ENCODE peak calls at places on chromosomes 7 and 10, in ten cellular contexts. I is transverse colon, L is endothelial cell of umbilical vein, Y is GM12878, P is upper lobe of left lung, C is stomach, O is spleen, M is K562, D is H1, T is prostate gland. X is an unnamed sample.

GRCh38 chr7:18467011-18467410 is 28.5 kb upstream of the HDAC9 start:
- DNase-seq in I (no peak), L (no peak), Y (no peak), P (no peak), C (no peak), O (no peak), M (no peak), D (no peak), T (no peak), X (no peak)

GRCh38 chr10:52314007-52314821 is at the start of gene DKK1:
- DNase-seq in I (peak; percentile 77), L (peak; percentile 89), Y (no peak), P (peak; percentile 67), C (peak; percentile 67), O (peak; percentile 88), M (peak; percentile 14), D (peak; percentile 68), T (peak; percentile 51), X (peak; percentile 69)

GRCh38 chr10:100025528-100026070 is 15.9 kb upstream of the DNMBP start:
- DNase-seq in I (no peak), L (no peak), Y (no peak), P (no peak), C (no peak), O (no peak), M (no peak), D (no peak), T (no peak), X (no peak)

GRCh38 chr10:124062390-124062789 is 31.0 kb downstream of the CHST15 start:
- DNase-seq in I (no peak), L (no peak), Y (no peak), P (no peak), C (no peak), O (no peak), M (no peak), D (no peak), T (no peak), X (no peak)

GRCh38 chr10:28586176-28586575 is 53.3 kb downstream of the WAC start:
- DNase-seq in I (no peak), L (no peak), Y (no peak), P (no peak), C (no peak), O (no peak), M (no peak), D (no peak), T (no peak), X (no peak)

GRCh38 chr10:5971886-5972285 is 5.5 kb downstream of the IL15RA start:
- DNase-seq in I (no peak), L (no peak), Y (no peak), P (no peak), C (no peak), O (no peak), M (no peak), D (no peak), T (no peak), X (peak; percentile 56)

GRCh38 chr7:92753614-92754013 is 82.8 kb downstream of the CDK6 start:
- DNase-seq in I (no peak), L (no peak), Y (no peak), P (no peak), C (no peak), O (no peak), M (no peak), D (no peak), T (no peak), X (no peak)

GRCh38 chr7:155787171-155787851 is 25.0 kb downstream of the SHH start:
- DNase-seq in I (no peak), L (no peak), Y (no peak), P (no peak), C (no peak), O (peak; percentile 69), M (no peak), D (no peak), T (no peak), X (peak; percentile 52)

GRCh38 chr7:27099839-27100225 is 2.7 kb downstream of the HOXA2 start:
- DNase-seq in I (no peak), L (peak; percentile 52), Y (no peak), P (no peak), C (no peak), O (no peak), M (no peak), D (no peak), T (no peak), X (no peak)

GRCh38 chr7:27101906-27102577 is 441 bp downstream of the HOXA2 start:
- DNase-seq in I (no peak), L (no peak), Y (no peak), P (no peak), C (no peak), O (no peak), M (no peak), D (no peak), T (no peak), X (peak; percentile 74)

GRCh38 chr7:27100601-27101187 is 1.8 kb downstream of the HOXA2 start:
- DNase-seq in I (no peak), L (peak; percentile 73), Y (no peak), P (no peak), C (no peak), O (no peak), M (no peak), D (no peak), T (no peak), X (no peak)

GRCh38 chr7:27102578-27103442 is at the start of gene HOXA2:
- DNase-seq in I (peak; percentile 56), L (peak; percentile 86), Y (no peak), P (no peak), C (no peak), O (no peak), M (no peak), D (no peak), T (no peak), X (peak; percentile 78)

DNA sequence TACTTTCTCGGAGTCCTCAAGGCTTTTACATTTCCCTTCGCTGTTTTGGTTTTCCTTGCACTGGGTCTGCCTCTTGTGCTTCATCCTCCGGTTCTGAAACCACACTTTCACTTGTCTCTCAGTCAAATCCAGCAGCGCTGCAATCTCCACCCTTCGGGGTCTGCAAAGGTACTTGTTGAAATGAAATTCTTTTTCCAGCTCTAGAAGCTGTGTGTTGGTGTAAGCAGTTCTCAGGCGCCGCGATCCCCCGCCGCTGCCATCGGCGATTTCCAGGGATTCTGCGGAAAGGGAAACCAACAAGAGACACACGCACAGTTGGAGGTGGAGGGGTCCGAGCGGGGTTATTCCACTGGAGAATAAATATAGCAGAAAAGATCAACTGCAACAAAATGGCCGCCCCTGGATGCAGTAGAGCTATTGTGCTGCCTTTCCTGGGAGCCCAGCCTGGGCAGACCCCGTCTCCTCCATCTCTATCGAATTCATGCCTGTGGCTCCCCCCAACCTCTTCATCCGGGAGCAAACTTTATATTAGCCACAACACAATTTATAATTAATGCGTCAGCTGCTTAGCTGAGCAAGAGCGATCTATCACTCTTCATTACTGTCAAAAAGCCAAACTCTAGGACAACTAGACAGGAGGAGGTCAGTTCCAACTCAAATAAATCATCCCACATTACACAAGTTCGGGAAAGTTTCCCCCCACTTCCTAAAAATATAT is 1.1 kb downstream of the HOXA2 start:
- DNase-seq in I (no peak), L (peak; percentile 78), Y (no peak), P (no peak), C (no peak), O (no peak), M (no peak), D (no peak), T (no peak), X (peak; percentile 78)
- TF ChIP-seq POLR2AphosphoS5 in I (no peak), L (no peak), Y (no peak), P (no peak), C (peak; percentile 11), O (no peak), M (no peak), D (no peak), T (no peak), X (peak; percentile 32)

GRCh38 chr7:73974948-73975926 is 52.7 kb upstream of the ELN start:
- DNase-seq in I (no peak), L (no peak), Y (no peak), P (peak; percentile 17), C (no peak), O (peak; percentile 53), M (no peak), D (no peak), T (no peak), X (no peak)
- H3K27ac ChIP-seq in I (no peak overlapping the region), L (no peak overlapping the region), Y (no peak overlapping the region), P (no peak overlapping the region), C (no peak overlapping the region), O (no peak overlapping the region), M (no peak overlapping the region), D (no peak overlapping the region), T (no peak overlapping the region), X (no peak overlapping the region)

GRCh38 chr7:1533569-1534329 is 3.2 kb downstream of the MAFK start:
- DNase-seq in I (peak; percentile 59), L (peak; percentile 89), Y (no peak), P (peak; percentile 60), C (peak; percentile 67), O (peak; percentile 84), M (peak; percentile 88), D (no peak), T (no peak), X (peak; percentile 80)

GRCh38 chr7:1531979-1532455 is 1.5 kb downstream of the MAFK start:
- DNase-seq in I (no peak), L (no peak), Y (no peak), P (no peak), C (peak; percentile 62), O (no peak), M (no peak), D (no peak), T (peak; percentile 62), X (peak; percentile 74)

GRCh38 chr7:1531263-1531978 is 919 bp downstream of the MAFK start:
- DNase-seq in I (peak; percentile 55), L (peak; percentile 60), Y (no peak), P (peak; percentile 59), C (peak; percentile 42), O (peak; percentile 93), M (no peak), D (no peak), T (no peak), X (peak; percentile 79)

GRCh38 chr7:1533255-1533568 is 2.7 kb downstream of the MAFK start:
- DNase-seq in I (no peak), L (no peak), Y (no peak), P (no peak), C (no peak), O (peak; percentile 90), M (no peak), D (no peak), T (no peak), X (no peak)

GRCh38 chr7:1532456-1533254 is 2.2 kb downstream of the MAFK start:
- DNase-seq in I (peak; percentile 90), L (peak; percentile 97), Y (no peak), P (peak; percentile 96), C (peak; percentile 88), O (peak; percentile 90), M (peak; percentile 70), D (no peak), T (peak; percentile 96), X (peak; percentile 93)
- TF ChIP-seq POLR2A in I (peak; percentile 86), L (peak; percentile 50), Y (peak; percentile 47), P (peak; percentile 84), C (no peak), O (no peak), M (no peak), D (no peak), T (peak; percentile 79), X (peak; percentile 32)

DNA sequence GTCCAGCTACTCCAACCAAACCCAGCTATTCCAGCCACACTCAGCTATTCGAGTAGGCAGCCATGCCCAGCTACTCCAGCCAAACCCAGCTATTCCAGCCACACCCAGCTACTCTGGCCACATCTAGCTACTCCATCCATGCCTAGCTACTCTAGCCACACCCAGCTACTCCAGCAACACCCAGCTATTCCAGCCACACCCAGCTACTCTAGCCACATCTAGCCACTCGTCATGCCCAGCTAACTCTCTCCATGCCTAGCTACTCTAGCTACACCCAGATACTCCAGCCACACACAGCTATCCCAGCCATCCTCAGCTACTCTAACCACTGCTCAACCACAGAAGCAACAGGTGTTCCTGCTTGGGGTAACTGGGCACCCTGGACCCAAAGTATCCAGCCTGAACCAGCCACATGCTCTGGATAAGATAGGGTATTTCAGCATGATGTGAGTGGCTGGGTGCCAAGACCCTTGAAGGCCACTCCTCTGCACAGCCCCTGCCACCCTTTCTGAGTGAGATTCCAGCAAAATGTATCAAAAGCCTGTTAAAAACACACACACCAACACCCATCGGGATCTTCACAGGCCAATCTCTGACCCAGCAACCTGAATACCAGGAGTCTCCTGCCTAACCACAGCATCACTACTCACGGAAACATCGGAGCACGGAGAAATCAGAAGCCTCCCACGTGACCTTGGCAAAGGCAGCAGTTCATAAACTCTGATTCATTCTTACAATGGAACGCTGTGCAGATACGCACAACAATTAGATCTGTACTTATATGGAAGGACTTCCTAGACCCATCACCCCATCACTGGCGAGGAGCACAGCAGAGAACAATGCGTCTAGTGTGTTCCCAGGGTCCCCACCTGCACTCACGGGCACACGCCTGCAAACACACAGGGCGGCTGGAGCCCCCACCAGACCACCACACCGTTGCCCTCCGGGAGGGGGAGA is 51.8 kb upstream of the DNAAF5 start:
- DNase-seq in I (peak; percentile 26), L (no peak), Y (no peak), P (no peak), C (no peak), O (peak; percentile 38), M (no peak), D (no peak), T (no peak), X (peak; percentile 93)
- TF ChIP-seq POLR2AphosphoS5 in I (no peak), L (no peak), Y (no peak), P (no peak), C (no peak), O (no peak), M (no peak), D (no peak), T (no peak), X (peak; percentile 68)